ENCODE peak calls at places on chromosomes 16 and 17, in four cellular contexts. F, V, Z and S are unnamed samples.

GRCh38 chr16:31696968-31697743 is 169.5 kb downstream of the AHSP start:
- DNase-seq in F (no peak), V (peak; percentile 74), Z (peak; percentile 61), S (peak; percentile 63)

GRCh38 chr16:50853329-50853728 is 111.4 kb downstream of the CYLD start:
- DNase-seq in F (no peak), V (no peak), Z (no peak), S (no peak)

GRCh38 chr17:60947100-60947499 is 269.4 kb downstream of the BCAS3 start:
- DNase-seq in F (no peak), V (no peak), Z (peak; percentile 24), S (no peak)

GRCh38 chr17:7820231-7820630 is 13.8 kb upstream of the KDM6B start:
- DNase-seq in F (no peak), V (no peak), Z (no peak), S (no peak)

GRCh38 chr16:17346774-17347569 is 123.8 kb downstream of the XYLT1 start:
- DNase-seq in F (no peak), V (no peak), Z (peak; percentile 44), S (no peak)

GRCh38 chr17:34382586-34383224 is 19.7 kb upstream of the CCL1 start:
- DNase-seq in F (no peak), V (no peak), Z (peak; percentile 56), S (no peak)

GRCh38 chr16:16908058-16908457 is 529.1 kb downstream of the NPIPA7 start:
- DNase-seq in F (no peak), V (no peak), Z (no peak), S (no peak)

GRCh38 chr17:63709110-63709509 is 9.2 kb upstream of the LIMD2 start:
- DNase-seq in F (no peak), V (no peak), Z (no peak), S (no peak)

GRCh38 chr17:65457183-65457582 is 104.3 kb downstream of the AXIN2 start:
- DNase-seq in F (no peak), V (no peak), Z (no peak), S (no peak)

GRCh38 chr17:74454197-74455024 is 12.0 kb upstream of the CD300A start:
- DNase-seq in F (no peak), V (no peak), Z (peak; percentile 77), S (no peak)

GRCh38 chr16:80210787-80211186 is 330.0 kb upstream of the DYNLRB2 start:
- DNase-seq in F (no peak), V (no peak), Z (no peak), S (no peak)

GRCh38 chr17:10069301-10069700 is 129.1 kb downstream of the GAS7 start:
- DNase-seq in F (no peak), V (no peak), Z (no peak), S (no peak)

GRCh38 chr16:49085689-49086088 is 195.9 kb downstream of the CBLN1 start:
- DNase-seq in F (no peak), V (no peak), Z (no peak), S (no peak)

GRCh38 chr17:82315703-82316358 is 1.6 kb downstream of the CD7 start:
- DNase-seq in F (no peak), V (no peak), Z (no peak), S (no peak)

GRCh38 chr17:41131979-41132378 is 8.0 kb upstream of the KRTAP4-12 start:
- DNase-seq in F (no peak), V (no peak), Z (no peak), S (no peak)

GRCh38 chr17:57440522-57441269 is 184.4 kb downstream of the MSI2 start:
- DNase-seq in F (peak; percentile 66), V (no peak), Z (peak; percentile 95), S (peak; percentile 96)

GRCh38 chr17:63694974-63695773 is 4.8 kb downstream of the LIMD2 start:
- DNase-seq in F (no peak), V (no peak), Z (no peak), S (no peak)